ENCODE peak calls at places on chromosomes 12 and 14, in four cellular contexts. J is IMR-90, K is neuronal stem cell, D is mesenchymal stem cell. S is an unnamed sample.

GRCh38 chr12:5262885-5263284 is 169.0 kb upstream of the NTF3 start:
- DNase-seq in J (peak), K (no peak), D (no peak), S (no peak)

GRCh38 chr14:52013984-52014600 is 24.7 kb downstream of the RTRAF start:
- DNase-seq in J (no peak), K (no peak), D (no peak), S (no peak)

GRCh38 chr14:67187210-67187609 is 2.0 kb upstream of the GARIN2 start:
- DNase-seq in J (peak), K (no peak), D (peak), S (peak)

GRCh38 chr12:2239376-2240010 is 186.7 kb downstream of the CACNA1C start:
- DNase-seq in J (peak), K (no peak), D (no peak), S (no peak)

GRCh38 chr14:29821665-29822429 is 105.8 kb downstream of the PRKD1 start:
- DNase-seq in J (no peak), K (no peak), D (peak), S (no peak)

GRCh38 chr12:52444647-52445595 is 7.0 kb downstream of the KRT6B start:
- DNase-seq in J (no peak), K (no peak), D (no peak), S (no peak)

GRCh38 chr12:61713121-61713520 is 547.1 kb upstream of the USP15 start:
- DNase-seq in J (no peak), K (no peak), D (peak), S (no peak)

GRCh38 chr14:52313903-52314481 is at the start of gene PTGER2:
- DNase-seq in J (peak), K (peak), D (peak), S (peak)

GRCh38 chr12:75908961-75909699 is 122.4 kb downstream of the PHLDA1 start:
- DNase-seq in J (peak), K (no peak), D (peak), S (no peak)

GRCh38 chr14:95559203-95559602 is 24.4 kb downstream of the GLRX5 start:
- DNase-seq in J (no peak), K (no peak), D (no peak), S (no peak)

GRCh38 chr14:36857136-36857535 is 195.5 kb downstream of the PAX9 start:
- DNase-seq in J (no peak), K (no peak), D (no peak), S (no peak)

GRCh38 chr14:101068293-101068957 is 164.9 kb upstream of the RTL1 start:
- DNase-seq in J (no peak), K (no peak), D (no peak), S (no peak)

GRCh38 chr14:79708991-79709390 is 502.3 kb downstream of the DIO2 start:
- DNase-seq in J (peak), K (no peak), D (peak), S (no peak)

DNA sequence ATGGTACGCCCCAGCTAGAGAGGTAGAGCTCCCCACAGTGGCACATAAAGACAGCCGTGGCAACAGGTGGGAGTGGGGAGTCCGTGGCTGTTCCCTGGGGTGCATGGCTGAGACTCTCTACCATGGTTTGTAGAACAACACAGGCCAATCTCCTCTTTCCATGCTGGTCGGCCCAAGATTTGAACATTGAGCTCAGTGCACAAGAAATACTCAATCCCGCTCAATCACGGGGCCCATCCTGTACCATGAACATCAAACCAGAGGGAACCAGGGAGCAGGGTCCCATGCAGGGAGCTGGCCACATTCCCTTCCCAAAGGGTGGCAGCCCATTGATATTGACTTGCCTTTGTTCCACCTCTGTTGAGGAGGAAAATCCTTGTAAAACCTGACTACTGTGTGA is 353.1 kb downstream of the DPF3 start:
- DNase-seq in J (no peak), K (no peak), D (no peak), S (no peak)
- H3K4me2 ChIP-seq in J (no peak), K (no peak), D (no peak), S (no peak)

GRCh38 chr12:120077260-120077659 is 39.3 kb downstream of the RAB35 start:
- DNase-seq in J (no peak), K (no peak), D (no peak), S (no peak)

GRCh38 chr12:120076651-120077050 is 39.9 kb downstream of the RAB35 start:
- DNase-seq in J (no peak), K (no peak), D (no peak), S (no peak)

GRCh38 chr12:120080043-120080400 is 36.5 kb downstream of the RAB35 start:
- DNase-seq in J (no peak), K (no peak), D (no peak), S (no peak)

GRCh38 chr12:120079352-120080042 is 37.1 kb downstream of the RAB35 start:
- DNase-seq in J (no peak), K (no peak), D (no peak), S (peak)

GRCh38 chr12:120078868-120079267 is 37.7 kb downstream of the RAB35 start:
- DNase-seq in J (no peak), K (no peak), D (no peak), S (no peak)
- H3K23ac ChIP-seq in J (no peak), K (no peak), D (no peak), S (no peak)

DNA sequence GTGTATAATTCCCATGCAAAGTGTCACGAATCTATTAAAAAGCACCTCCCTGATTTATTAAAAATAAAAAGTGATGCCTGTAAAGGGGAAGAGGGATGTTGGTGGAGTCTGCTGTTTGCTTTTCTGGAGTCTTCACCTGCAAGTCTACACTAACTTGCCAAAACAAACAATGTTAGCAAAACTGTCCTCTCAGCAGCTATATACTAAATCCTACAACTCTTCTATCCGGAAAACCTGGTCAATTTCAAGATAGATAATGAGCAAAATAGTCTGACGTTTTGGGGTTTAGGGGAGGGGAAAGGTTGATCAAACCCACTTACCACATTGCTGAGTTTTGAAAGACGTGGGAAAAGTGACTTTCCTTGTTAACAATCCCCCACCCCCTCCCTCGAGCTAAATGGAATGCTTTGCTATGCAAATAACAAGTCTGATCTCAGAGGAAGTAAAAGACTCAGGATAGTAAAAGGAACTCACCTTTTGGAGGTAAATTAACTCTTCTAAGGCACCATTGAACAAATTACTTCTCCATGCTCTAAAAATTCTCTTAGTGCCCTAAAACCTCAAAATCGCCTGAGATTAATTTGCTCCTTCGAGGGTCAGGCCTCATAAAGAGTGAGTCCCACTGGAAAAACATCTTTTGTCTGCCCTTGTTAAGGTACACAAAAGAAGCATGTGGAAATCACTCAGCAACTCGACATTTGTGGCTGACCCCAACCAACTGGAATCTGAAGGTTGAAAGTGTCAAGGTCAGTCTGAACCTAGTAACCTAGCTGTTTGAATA is 13.5 kb downstream of the BMP4 start:
- DNase-seq in J (no peak), K (no peak), D (no peak), S (no peak)
- H3K4me2 ChIP-seq in J (no peak), K (no peak), D (no peak), S (peak)

GRCh38 chr14:71583705-71584104 is 348.5 kb upstream of the RGS6 start:
- DNase-seq in J (no peak), K (no peak), D (no peak), S (no peak)
- H3K23ac ChIP-seq in J (peak), K (no peak), D (no peak), S (no peak)

GRCh38 chr12:72281145-72281544 is 9.0 kb downstream of the TRHDE start:
- DNase-seq in J (peak), K (no peak), D (peak), S (no peak)
- H3K4me2 ChIP-seq in J (peak), K (no peak), D (no peak), S (no peak)

GRCh38 chr12:124883263-124883876 is 19.7 kb upstream of the SCARB1 start:
- DNase-seq in J (peak), K (no peak), D (no peak), S (peak)
- H3K23ac ChIP-seq in J (no peak), K (no peak), D (no peak), S (no peak)

GRCh38 chr12:6697584-6698351 is 2.8 kb downstream of the PIANP start:
- DNase-seq in J (peak), K (peak), D (peak), S (peak)

GRCh38 chr12:6696690-6697583 is 3.7 kb downstream of the PIANP start:
- DNase-seq in J (no peak), K (no peak), D (no peak), S (no peak)

GRCh38 chr12:6694701-6695100 is 5.5 kb upstream of the ZNF384 start:
- DNase-seq in J (no peak), K (no peak), D (no peak), S (no peak)

GRCh38 chr12:6693832-6694355 is 4.7 kb upstream of the ZNF384 start:
- DNase-seq in J (no peak), K (no peak), D (no peak), S (no peak)

DNA sequence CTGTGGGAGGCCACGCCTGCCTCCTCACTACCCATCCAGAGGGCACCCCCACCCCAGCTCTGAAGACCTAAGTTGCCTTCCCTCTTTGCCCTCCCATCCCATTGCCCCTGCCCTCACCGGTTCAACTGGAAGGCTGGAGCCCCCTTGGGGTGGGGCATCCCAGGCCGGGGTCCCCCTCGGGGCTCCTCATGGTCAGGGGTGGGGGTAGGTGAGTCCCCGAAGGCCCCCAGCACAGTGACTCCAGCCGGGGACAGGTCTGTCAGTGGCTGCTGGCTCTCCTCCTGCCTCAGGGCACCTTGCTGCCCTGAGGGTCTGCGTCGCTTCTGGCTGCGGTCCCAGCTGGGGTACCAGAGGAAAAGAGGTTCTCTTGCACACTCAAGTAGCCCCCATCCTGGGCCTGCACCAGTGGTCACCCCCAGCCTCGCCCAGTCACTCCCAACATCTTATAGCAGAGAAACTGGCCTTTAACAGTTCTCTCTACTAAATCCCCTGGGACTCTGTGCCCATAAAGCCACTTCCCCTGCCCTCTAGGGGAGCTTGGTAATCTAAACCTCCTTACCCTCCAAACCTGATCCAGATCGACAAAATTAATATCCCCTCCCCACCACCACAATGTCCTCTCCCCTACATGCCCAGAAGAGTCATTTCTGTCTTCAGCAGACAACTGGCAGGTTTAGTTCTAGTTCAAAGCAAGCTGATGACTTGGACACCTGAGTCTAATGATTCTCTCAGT is 5.1 kb downstream of the PIANP start:
- DNase-seq in J (no peak), K (no peak), D (no peak), S (no peak)
- H3K4me2 ChIP-seq in J (no peak), K (no peak), D (no peak), S (no peak)